ENCODE peak calls at places on chromosome 15, in seven cellular contexts. M is sciatic nerve; K is kidney glomerular epithelial cell; J is CD14-positive monocyte; T is activated T-helper 1 cell treated with anti-CD3 and anti-CD28 coated beads, Interleukin-12 subunit alpha, Interleukin-12 subunit beta, Interleukin-2, Interleukin-4 antibody, amounts not matched to agents 30 ng/mL and 10 ng/mL and 1 ng/mL, durations not matched to agents 14 hours and 24 hours and 36 hours; A is RWPE1; O is HFF-Myc. I is an unnamed sample.
A peak's percentile ranks its signal among the peaks of the same experiment; 100 is the strongest.

GRCh38 chr15:66580643-66581042 is 14.8 kb upstream of the LCTL start:
- DNase-seq in A (no peak), O (no peak), J (no peak), K (no peak), T (no peak), M (no peak), I (no peak)

GRCh38 chr15:67836134-67836455 is 3.8 kb downstream of the RNU6-1 start:
- DNase-seq in T (no peak), J (no peak), M (no peak), O (no peak), K (no peak), A (no peak), I (no peak)

GRCh38 chr15:48530528-48530927 is 115.0 kb downstream of the FBN1 start:
- DNase-seq in K (no peak), A (no peak), J (no peak), O (no peak), M (no peak), T (no peak), I (no peak)

GRCh38 chr15:94523873-94524272 is 292.5 kb downstream of the MCTP2 start:
- DNase-seq in M (no peak), O (no peak), A (no peak), K (no peak), J (no peak), T (no peak), I (no peak)

GRCh38 chr15:71559616-71560015 is 250.7 kb upstream of the NR2E3 start:
- DNase-seq in A (no peak), J (no peak), T (no peak), M (no peak), K (no peak), O (no peak), I (no peak)

GRCh38 chr15:99306694-99307338 is 55.5 kb downstream of the LRRC28 start:
- DNase-seq in K (no peak), A (no peak), O (no peak), J (no peak), T (no peak), M (no peak), I (no peak)

GRCh38 chr15:31013863-31014607 is 22.6 kb upstream of the MTMR10 start:
- DNase-seq in T (no peak), J (no peak), O (no peak), K (peak; percentile 14), M (no peak), A (no peak), I (no peak)

GRCh38 chr15:62773369-62774165 is 269.0 kb upstream of the TPM1 start:
- DNase-seq in A (no peak), J (no peak), O (no peak), K (peak; percentile 60), M (no peak), T (no peak), I (no peak)

GRCh38 chr15:62190257-62190656 is 25.2 kb upstream of the C2CD4B start:
- DNase-seq in O (no peak), T (no peak), J (no peak), K (no peak), M (no peak), A (no peak), I (no peak)

GRCh38 chr15:26841941-26842340 is 24.9 kb upstream of the GABRA5 start:
- DNase-seq in M (no peak), T (no peak), K (no peak), J (no peak), A (no peak), O (no peak), I (no peak)

GRCh38 chr15:40100947-40101905 is 7.5 kb downstream of the BMF start:
- DNase-seq in M (peak; percentile 37), K (no peak), J (no peak), O (no peak), T (no peak), A (no peak), I (no peak)

GRCh38 chr15:74235962-74236361 is at the start of gene CCDC33:
- DNase-seq in J (no peak), T (no peak), O (no peak), A (no peak), M (no peak), K (no peak), I (no peak)

GRCh38 chr15:31338879-31339557 is 12.4 kb downstream of the KLF13 start:
- DNase-seq in T (peak; percentile 51), M (peak; percentile 75), K (peak; percentile 100), A (no peak), O (no peak), J (no peak), I (no peak)

GRCh38 chr15:101070502-101071273 is 151.5 kb downstream of the LRRK1 start:
- DNase-seq in O (peak; percentile 45), A (peak; percentile 69), M (peak; percentile 62), J (no peak), K (peak; percentile 48), T (no peak), I (no peak)

GRCh38 chr15:63348392-63348791 is 33.3 kb downstream of the CA12 start:
- DNase-seq in J (no peak), O (no peak), M (no peak), A (peak; percentile 79), K (peak; percentile 70), T (no peak), I (no peak)

GRCh38 chr15:53193149-53193548 is 403.0 kb upstream of the ONECUT1 start:
- DNase-seq in K (peak; percentile 2), O (no peak), M (no peak), A (peak; percentile 14), T (no peak), J (no peak), I (no peak)

GRCh38 chr15:99568548-99569352 is 3.0 kb downstream of the MEF2A start:
- DNase-seq in J (no peak), A (no peak), K (no peak), T (no peak), O (no peak), M (no peak), I (no peak)

GRCh38 chr15:98896802-98897732 is 110.5 kb downstream of the PGPEP1L start:
- DNase-seq in O (peak; percentile 97), J (no peak), A (peak; percentile 99), T (no peak), K (peak; percentile 99), M (no peak), I (no peak)

GRCh38 chr15:83515171-83515570 is 68.0 kb downstream of the SH3GL3 start:
- DNase-seq in M (no peak), T (no peak), A (peak; percentile 12), J (no peak), O (no peak), K (peak; percentile 14), I (no peak)

GRCh38 chr15:37756407-37756806 is 178.0 kb upstream of the TMCO5A start:
- DNase-seq in J (no peak), O (no peak), A (no peak), K (no peak), T (no peak), M (no peak), I (no peak)

GRCh38 chr15:90478981-90479481 is 50.7 kb upstream of the CRTC3 start:
- DNase-seq in K (no peak), A (no peak), M (no peak), O (no peak), J (no peak), T (no peak), I (no peak)

GRCh38 chr15:64938192-64938591 is 26.5 kb downstream of the ANKDD1A start:
- DNase-seq in O (no peak), A (no peak), M (no peak), J (no peak), K (peak; percentile 78), T (no peak), I (no peak)

GRCh38 chr15:70558406-70559222 is 204.7 kb downstream of the UACA start:
- DNase-seq in J (no peak), M (peak; percentile 27), A (no peak), O (no peak), K (no peak), T (no peak), I (no peak)

GRCh38 chr15:76866716-76867321 is 38.3 kb downstream of the SCAPER start:
- DNase-seq in T (no peak), O (peak; percentile 19), J (no peak), K (peak; percentile 22), M (no peak), A (peak; percentile 12), I (no peak)

GRCh38 chr15:70995383-70995965 is 102.8 kb downstream of the LRRC49 start:
- DNase-seq in K (no peak), T (no peak), M (no peak), J (no peak), A (no peak), O (no peak), I (no peak)

GRCh38 chr15:57263520-57263919 is 112.8 kb upstream of the CGNL1 start:
- DNase-seq in K (no peak), J (no peak), O (no peak), T (no peak), M (no peak), A (no peak), I (no peak)